ENCODE peak calls at places on chromosomes 11 and 22, in eight cellular contexts. G is foreskin fibroblast, B is cardiac muscle cell, P is retinal pigment epithelial cell, A is ovary, E is fibroblast of mammary gland, O is kidney, F is prostate gland. X is an unnamed sample.

GRCh38 chr11:93603671-93604070 is 57.8 kb upstream of the CEP295 start:
- DNase-seq in G (no peak), B (no peak), P (no peak), A (no peak), E (no peak), O (no peak), F (no peak), X (no peak)

GRCh38 chr11:131924446-131925240 is 554.2 kb downstream of the NTM start:
- DNase-seq in G (no peak), B (peak), P (peak), A (no peak), E (peak), O (no peak), F (no peak), X (peak)

GRCh38 chr11:117519590-117519989 is 191.9 kb downstream of the CEP164 start:
- DNase-seq in G (no peak), B (no peak), P (no peak), A (no peak), E (no peak), O (no peak), F (no peak), X (no peak)

GRCh38 chr11:4467811-4468606 is 14.4 kb upstream of the OR52K1 start:
- DNase-seq in G (no peak), B (no peak), P (no peak), A (no peak), E (no peak), O (no peak), F (no peak), X (no peak)

GRCh38 chr11:120302001-120302805 is 22.9 kb upstream of the TLCD5 start:
- DNase-seq in G (no peak), B (no peak), P (no peak), A (no peak), E (no peak), O (peak), F (peak), X (no peak)

GRCh38 chr11:2561283-2562180 is 116.7 kb downstream of the KCNQ1 start:
- DNase-seq in G (no peak), B (no peak), P (no peak), A (no peak), E (no peak), O (peak), F (no peak), X (no peak)

GRCh38 chr11:70532066-70532440 is 133.7 kb downstream of the CTTN start:
- DNase-seq in G (no peak), B (no peak), P (no peak), A (no peak), E (no peak), O (peak), F (no peak), X (no peak)

GRCh38 chr11:33384251-33384650 is 127.1 kb downstream of the HIPK3 start:
- DNase-seq in G (no peak), B (no peak), P (no peak), A (no peak), E (no peak), O (no peak), F (no peak), X (no peak)

GRCh38 chr11:65051389-65051858 is 6.9 kb downstream of the NAALADL1 start:
- DNase-seq in G (no peak), B (no peak), P (no peak), A (no peak), E (no peak), O (no peak), F (no peak), X (no peak)

GRCh38 chr11:76742912-76743311 is 40.2 kb upstream of the TSKU start:
- DNase-seq in G (peak), B (no peak), P (no peak), A (no peak), E (peak), O (no peak), F (no peak), X (no peak)

GRCh38 chr11:111910637-111911562 is 670 bp downstream of the CRYAB start:
- DNase-seq in G (no peak), B (no peak), P (no peak), A (no peak), E (no peak), O (no peak), F (no peak), X (no peak)

GRCh38 chr11:96614846-96615245 is 225.0 kb downstream of the JRKL start:
- DNase-seq in G (no peak), B (no peak), P (no peak), A (no peak), E (no peak), O (no peak), F (no peak), X (no peak)

GRCh38 chr11:41612415-41612814 is 153.0 kb upstream of the LRRC4C start:
- DNase-seq in G (no peak), B (no peak), P (no peak), A (no peak), E (no peak), O (no peak), F (no peak), X (peak)

GRCh38 chr22:38762607-38763006 is 6.8 kb upstream of the SUN2 start:
- DNase-seq in G (no peak), B (no peak), P (no peak), A (no peak), E (no peak), O (no peak), F (no peak), X (no peak)

GRCh38 chr11:108593214-108593909 is at the start of gene EXPH5:
- DNase-seq in G (peak), B (peak), P (peak), A (peak), E (peak), O (peak), F (peak), X (peak)
- TF ChIP-seq CTCF in G (no peak), B (no peak), P (no peak), A (no peak), E (no peak), O (no peak), F (no peak), X (peak)

GRCh38 chr11:107857550-107858216 is 904 bp downstream of the SLC35F2 start:
- DNase-seq in G (no peak), B (no peak), P (no peak), A (no peak), E (peak), O (no peak), F (no peak), X (peak)

GRCh38 chr11:107856981-107857517 is 1.5 kb downstream of the SLC35F2 start:
- DNase-seq in G (no peak), B (no peak), P (no peak), A (no peak), E (peak), O (no peak), F (no peak), X (no peak)

GRCh38 chr11:107859459-107860239 is 1.1 kb upstream of the SLC35F2 start:
- DNase-seq in G (no peak), B (peak), P (no peak), A (peak), E (peak), O (peak), F (peak), X (no peak)

GRCh38 chr11:107858217-107859070 is at the start of gene SLC35F2:
- DNase-seq in G (peak), B (peak), P (no peak), A (peak), E (peak), O (peak), F (peak), X (peak)

GRCh38 chr11:107856180-107856980 is 2.2 kb downstream of the SLC35F2 start:
- DNase-seq in G (no peak), B (no peak), P (no peak), A (no peak), E (no peak), O (no peak), F (no peak), X (no peak)
- H3K4me3 ChIP-seq in G (no peak), B (no peak), P (no peak), A (no peak), E (peak), O (no peak), F (no peak), X (no peak)

DNA sequence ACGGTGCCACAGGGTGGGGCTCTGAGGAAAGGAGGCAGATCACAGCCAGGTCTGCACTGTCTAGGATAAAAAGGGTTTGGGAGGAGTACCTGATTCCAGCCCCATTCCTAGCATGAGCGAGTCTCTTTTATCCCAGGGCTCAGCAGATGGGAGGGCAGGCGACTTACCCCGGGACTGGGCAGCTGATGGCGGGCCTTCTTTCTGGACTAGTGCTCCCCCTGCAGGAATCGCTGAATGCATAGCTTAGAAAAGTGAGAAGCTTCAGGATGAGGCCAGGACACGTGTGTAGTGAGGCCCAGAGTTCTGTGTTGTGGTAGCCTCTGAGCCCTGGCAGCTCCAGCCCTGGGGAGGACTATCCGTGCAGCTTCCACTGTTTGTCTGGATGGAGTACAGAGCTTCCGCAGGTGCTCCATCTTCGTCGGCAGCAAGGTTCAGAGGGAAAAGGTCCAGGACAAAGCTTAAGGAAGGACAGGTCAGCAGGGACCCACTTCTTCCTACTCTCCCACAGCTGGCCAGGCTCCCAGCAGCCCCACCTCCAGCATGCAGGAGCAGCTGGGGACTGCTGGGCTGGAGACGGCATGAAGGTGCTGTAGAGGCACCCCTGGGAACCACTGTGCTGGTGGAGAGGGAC is 30.4 kb downstream of the COMMD9 start:
- DNase-seq in G (peak), B (peak), P (peak), A (peak), E (peak), O (no peak), F (peak), X (peak)
- TF ChIP-seq CTCF in G (peak), B (peak), P (peak), A (no peak), E (peak), O (peak), F (peak), X (peak)

GRCh38 chr11:124745270-124745834 is 5.6 kb downstream of the NRGN start:
- DNase-seq in G (no peak), B (no peak), P (no peak), A (no peak), E (no peak), O (peak), F (no peak), X (no peak)
- H3K4me3 ChIP-seq in G (no peak), B (peak), P (peak), A (no peak), E (no peak), O (peak), F (peak), X (peak)

GRCh38 chr11:75536786-75537629 is 11.3 kb upstream of the GDPD5 start:
- DNase-seq in G (no peak), B (no peak), P (no peak), A (no peak), E (peak), O (no peak), F (no peak), X (no peak)
- TF ChIP-seq CTCF in G (no peak), B (no peak), P (no peak), A (no peak), E (no peak), O (no peak), F (no peak), X (no peak)

GRCh38 chr11:134679592-134679991 is 267.6 kb upstream of the B3GAT1 start:
- DNase-seq in G (no peak), B (no peak), P (no peak), A (no peak), E (no peak), O (no peak), F (no peak), X (no peak)
- H3K4me3 ChIP-seq in G (no peak), B (no peak), P (no peak), A (no peak), E (no peak), O (no peak), F (no peak), X (no peak)

DNA sequence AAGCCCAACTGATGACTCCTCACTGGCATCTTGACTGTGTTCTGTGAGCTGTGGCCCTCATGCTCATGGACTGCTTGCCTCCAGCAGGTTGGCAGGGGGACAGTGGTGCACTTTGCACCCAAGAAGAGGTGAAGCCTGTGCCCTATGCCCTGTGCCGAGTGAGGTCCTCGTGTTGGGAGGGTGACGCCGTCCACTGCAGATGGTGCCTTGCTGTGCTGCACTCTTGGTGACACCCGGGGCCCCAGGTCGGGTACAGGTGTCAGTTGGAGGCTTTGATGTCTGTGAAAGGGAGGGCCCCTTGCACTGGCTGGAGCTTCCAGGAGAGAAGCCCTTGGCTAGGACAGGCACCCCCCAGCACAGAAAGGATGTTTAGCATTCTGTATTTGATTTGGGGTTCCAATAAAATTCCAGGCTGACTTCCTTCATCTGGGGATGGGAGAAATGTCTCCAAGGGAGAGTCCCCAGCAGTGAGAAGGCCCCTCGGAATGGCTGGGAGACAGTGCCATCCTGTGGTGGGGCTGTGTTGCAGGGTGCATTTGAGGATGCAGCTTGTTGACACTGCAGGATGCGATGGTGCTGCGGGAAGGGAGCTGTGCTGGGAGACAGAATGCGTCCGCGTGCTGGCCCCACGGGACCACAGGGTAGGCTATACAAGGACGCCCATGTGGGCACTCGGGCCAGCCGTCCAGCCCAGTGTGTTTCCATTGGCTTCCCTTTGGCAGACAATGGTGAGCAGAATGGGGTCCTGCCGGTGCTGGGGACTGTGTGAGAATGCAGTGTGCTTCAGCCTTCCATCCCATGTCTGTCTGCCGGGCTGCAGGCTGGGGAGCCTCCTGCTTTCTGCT is 2.5 kb upstream of the ZDHHC8 start:
- DNase-seq in G (no peak), B (peak), P (no peak), A (no peak), E (peak), O (no peak), F (no peak), X (no peak)
- TF ChIP-seq CTCF in G (peak), B (peak), P (peak), A (no peak), E (peak), O (peak), F (peak), X (peak)

GRCh38 chr11:61783717-61784505 is 8.5 kb downstream of the TMEM258 start:
- DNase-seq in G (no peak), B (peak), P (no peak), A (no peak), E (peak), O (peak), F (no peak), X (peak)

GRCh38 chr11:61780581-61781162 is 11.7 kb downstream of the TMEM258 start:
- DNase-seq in G (no peak), B (no peak), P (no peak), A (no peak), E (no peak), O (peak), F (no peak), X (no peak)

GRCh38 chr11:61781585-61781984 is 10.8 kb downstream of the TMEM258 start:
- DNase-seq in G (no peak), B (no peak), P (no peak), A (no peak), E (no peak), O (peak), F (no peak), X (no peak)

GRCh38 chr11:61784506-61784805 is 7.9 kb downstream of the TMEM258 start:
- DNase-seq in G (no peak), B (no peak), P (no peak), A (no peak), E (no peak), O (no peak), F (no peak), X (no peak)

GRCh38 chr11:61782841-61783240 is 9.6 kb downstream of the TMEM258 start:
- DNase-seq in G (no peak), B (no peak), P (no peak), A (no peak), E (no peak), O (peak), F (no peak), X (no peak)
- H3K4me3 ChIP-seq in G (no peak), B (no peak), P (no peak), A (no peak), E (no peak), O (no peak), F (no peak), X (no peak)

GRCh38 chr11:129791515-129791914 is 24.1 kb upstream of the TMEM45B start:
- DNase-seq in G (no peak), B (no peak), P (no peak), A (no peak), E (no peak), O (no peak), F (no peak), X (no peak)

GRCh38 chr11:129787518-129787917 is 28.1 kb upstream of the TMEM45B start:
- DNase-seq in G (no peak), B (no peak), P (no peak), A (no peak), E (no peak), O (no peak), F (no peak), X (no peak)

GRCh38 chr11:129790131-129790530 is 25.5 kb upstream of the TMEM45B start:
- DNase-seq in G (no peak), B (no peak), P (no peak), A (no peak), E (no peak), O (no peak), F (no peak), X (no peak)

GRCh38 chr11:129788278-129788677 is 27.4 kb upstream of the TMEM45B start:
- DNase-seq in G (no peak), B (no peak), P (no peak), A (no peak), E (no peak), O (no peak), F (no peak), X (no peak)

GRCh38 chr11:129785383-129786111 is 30.1 kb upstream of the TMEM45B start:
- DNase-seq in G (peak), B (peak), P (no peak), A (no peak), E (peak), O (no peak), F (no peak), X (no peak)
- TF ChIP-seq CTCF in G (no peak), B (peak), P (peak), A (no peak), E (peak), O (no peak), F (peak), X (peak)

GRCh38 chr11:34750692-34751405 is 130.0 kb downstream of the EHF start:
- DNase-seq in G (no peak), B (peak), P (no peak), A (no peak), E (peak), O (no peak), F (no peak), X (no peak)
- H3K4me3 ChIP-seq in G (peak), B (no peak), P (no peak), A (no peak), E (no peak), O (no peak), F (no peak), X (no peak)